ENCODE peak calls at places on chromosomes 6 and 20, in four cellular contexts. P is cardiac fibroblast, S is T1000, O is GM12892. M is an unnamed sample.
A peak's percentile ranks its signal among the peaks of the same experiment; 100 is the strongest.

GRCh38 chr6:1285589-1286340 is 26.1 kb upstream of the FOXQ1 start:
- DNase-seq in P (peak; percentile 19), S (no peak), O (no peak), M (no peak)

GRCh38 chr6:137424243-137424642 is 70.0 kb downstream of the OLIG3 start:
- DNase-seq in P (no peak), S (no peak), O (no peak), M (no peak)

GRCh38 chr6:73800997-73801396 is 105.0 kb downstream of the CD109 start:
- DNase-seq in P (peak; percentile 35), S (no peak), O (no peak), M (no peak)

GRCh38 chr6:45678063-45678620 is 300.4 kb upstream of the SUPT3H start:
- DNase-seq in P (no peak), S (no peak), O (no peak), M (no peak)

GRCh38 chr6:156767603-156768467 is 9.3 kb upstream of the ARID1B start:
- DNase-seq in P (no peak), S (peak; percentile 16), O (no peak), M (no peak)

GRCh38 chr20:46202758-46203509 is 84.8 kb downstream of the CD40 start:
- DNase-seq in P (peak; percentile 39), S (no peak), O (no peak), M (no peak)

GRCh38 chr20:64223526-64224067 is 32.0 kb upstream of the PCMTD2 start:
- DNase-seq in P (peak; percentile 28), S (no peak), O (no peak), M (no peak)

GRCh38 chr6:4818272-4818938 is 42.2 kb downstream of the CDYL start:
- DNase-seq in P (no peak), S (no peak), O (no peak), M (no peak)

GRCh38 chr6:99348220-99348822 is 1.2 kb downstream of the FAXC start:
- DNase-seq in P (no peak), S (no peak), O (no peak), M (no peak)

GRCh38 chr6:224350-224749 is 67.9 kb upstream of the DUSP22 start:
- DNase-seq in P (no peak), S (no peak), O (no peak), M (no peak)

GRCh38 chr20:4714818-4715217 is 6.9 kb upstream of the PRND start:
- DNase-seq in P (no peak), S (no peak), O (no peak), M (no peak)

GRCh38 chr6:130098317-130098716 is 79.9 kb downstream of the L3MBTL3 start:
- DNase-seq in P (no peak), S (no peak), O (no peak), M (no peak)

GRCh38 chr20:63711085-63711645 is 3.3 kb downstream of the ZGPAT start:
- DNase-seq in P (no peak), S (no peak), O (no peak), M (no peak)

GRCh38 chr20:46206025-46206424 is 87.9 kb downstream of the CD40 start:
- DNase-seq in P (peak; percentile 57), S (no peak), O (no peak), M (no peak)

M was measured in AG09319.